ENCODE peak calls at places on chromosomes 12 and 14, in eight cellular contexts. O is cardiac muscle cell, L is astrocyte of the spinal cord, Q is left ventricle myocardium inferior, J is fibroblast of pulmonary artery, N is fibroblast of mammary gland, B is esophagus squamous epithelium, X is lower leg skin. A is an unnamed sample.

GRCh38 chr14:103628684-103629502 is at the start of gene KLC1:
- DNase-seq in O (peak; percentile 76), L (peak; percentile 57), Q (peak; percentile 89), J (peak; percentile 60), N (peak; percentile 50), B (no peak), X (peak; percentile 97), A (peak; percentile 95)

GRCh38 chr14:38175658-38176057 is 32.0 kb upstream of the SSTR1 start:
- DNase-seq in O (no peak), L (no peak), Q (no peak), J (no peak), N (no peak), B (no peak), X (no peak), A (no peak)

GRCh38 chr12:55142896-55143870 is 17.0 kb downstream of the OR9K2 start:
- DNase-seq in O (peak; percentile 57), L (peak; percentile 22), Q (no peak), J (peak; percentile 56), N (peak; percentile 48), B (no peak), X (no peak), A (peak; percentile 18)

GRCh38 chr14:54749727-54750126 is 152.9 kb downstream of the GCH1 start:
- DNase-seq in O (no peak), L (no peak), Q (no peak), J (no peak), N (no peak), B (no peak), X (no peak), A (no peak)

GRCh38 chr14:91295851-91296796 is 51.6 kb upstream of the GPR68 start:
- DNase-seq in O (no peak), L (no peak), Q (no peak), J (no peak), N (no peak), B (no peak), X (no peak), A (no peak)

GRCh38 chr14:54942913-54943312 is 40.3 kb upstream of the GCH1 start:
- DNase-seq in O (no peak), L (no peak), Q (no peak), J (no peak), N (no peak), B (no peak), X (no peak), A (no peak)

GRCh38 chr14:65794674-65795279 is 382.2 kb downstream of the FUT8 start:
- DNase-seq in O (no peak), L (no peak), Q (no peak), J (no peak), N (no peak), B (no peak), X (no peak), A (no peak)

GRCh38 chr12:130481392-130481879 is 143.7 kb downstream of the PIWIL1 start:
- DNase-seq in O (no peak), L (no peak), Q (no peak), J (no peak), N (no peak), B (no peak), X (no peak), A (peak; percentile 73)

GRCh38 chr12:47849261-47849660 is 29.6 kb upstream of the HDAC7 start:
- DNase-seq in O (no peak), L (no peak), Q (no peak), J (no peak), N (no peak), B (no peak), X (no peak), A (no peak)

GRCh38 chr12:31236998-31237637 is 88.8 kb downstream of the SINHCAF start:
- DNase-seq in O (no peak), L (no peak), Q (no peak), J (no peak), N (no peak), B (no peak), X (peak; percentile 59), A (no peak)

GRCh38 chr12:82182601-82183000 is 175.6 kb downstream of the CCDC59 start:
- DNase-seq in O (no peak), L (peak; percentile 32), Q (no peak), J (no peak), N (no peak), B (no peak), X (no peak), A (no peak)

GRCh38 chr12:76006028-76006916 is 25.3 kb downstream of the PHLDA1 start:
- DNase-seq in O (no peak), L (no peak), Q (no peak), J (no peak), N (no peak), B (no peak), X (no peak), A (no peak)

GRCh38 chr12:77720258-77720657 is 110.4 kb upstream of the NAV3 start:
- DNase-seq in O (no peak), L (no peak), Q (no peak), J (peak; percentile 9), N (peak; percentile 33), B (no peak), X (no peak), A (no peak)

GRCh38 chr12:131204416-131205311 is 251.0 kb downstream of the ADGRD1 start:
- DNase-seq in O (no peak), L (no peak), Q (no peak), J (no peak), N (no peak), B (no peak), X (peak; percentile 64), A (peak; percentile 11)

GRCh38 chr12:77679701-77680100 is 151.0 kb upstream of the NAV3 start:
- DNase-seq in O (no peak), L (no peak), Q (no peak), J (no peak), N (no peak), B (no peak), X (no peak), A (no peak)

GRCh38 chr14:99519931-99520421 is 38.8 kb downstream of the CCNK start:
- DNase-seq in O (no peak), L (no peak), Q (no peak), J (no peak), N (no peak), B (no peak), X (no peak), A (no peak)

GRCh38 chr12:97778111-97778510 is 315.5 kb downstream of the RMST start:
- DNase-seq in O (no peak), L (no peak), Q (no peak), J (no peak), N (no peak), B (no peak), X (no peak), A (no peak)

GRCh38 chr14:46574236-46574970 is 77.2 kb downstream of the RPL10L start:
- DNase-seq in O (peak; percentile 36), L (peak; percentile 44), Q (no peak), J (no peak), N (peak; percentile 1), B (no peak), X (no peak), A (no peak)

GRCh38 chr14:38125484-38125912 is 82.2 kb upstream of the SSTR1 start:
- DNase-seq in O (no peak), L (no peak), Q (no peak), J (no peak), N (no peak), B (no peak), X (no peak), A (no peak)

GRCh38 chr14:74346341-74346740 is 1.9 kb upstream of the VRTN start:
- DNase-seq in O (no peak), L (no peak), Q (no peak), J (no peak), N (no peak), B (no peak), X (no peak), A (no peak)

GRCh38 chr12:89504560-89505346 is 19.8 kb downstream of the GALNT4 start:
- DNase-seq in O (peak; percentile 65), L (no peak), Q (no peak), J (peak; percentile 50), N (peak; percentile 60), B (no peak), X (no peak), A (no peak)
- TF ChIP-seq CTCF in O (peak; percentile 14), L (no peak), Q (no peak), J (peak; percentile 13), N (no peak), B (no peak), X (no peak), A (no peak)

GRCh38 chr12:108234155-108234554 is 105.0 kb downstream of the CMKLR1 start:
- DNase-seq in O (peak; percentile 21), L (no peak), Q (no peak), J (peak; percentile 8), N (peak; percentile 10), B (no peak), X (no peak), A (no peak)
- TF ChIP-seq CTCF in O (peak; percentile 13), L (no peak), Q (peak; percentile 61), J (no peak), N (peak; percentile 11), B (peak; percentile 15), X (no peak), A (peak; percentile 38)

DNA sequence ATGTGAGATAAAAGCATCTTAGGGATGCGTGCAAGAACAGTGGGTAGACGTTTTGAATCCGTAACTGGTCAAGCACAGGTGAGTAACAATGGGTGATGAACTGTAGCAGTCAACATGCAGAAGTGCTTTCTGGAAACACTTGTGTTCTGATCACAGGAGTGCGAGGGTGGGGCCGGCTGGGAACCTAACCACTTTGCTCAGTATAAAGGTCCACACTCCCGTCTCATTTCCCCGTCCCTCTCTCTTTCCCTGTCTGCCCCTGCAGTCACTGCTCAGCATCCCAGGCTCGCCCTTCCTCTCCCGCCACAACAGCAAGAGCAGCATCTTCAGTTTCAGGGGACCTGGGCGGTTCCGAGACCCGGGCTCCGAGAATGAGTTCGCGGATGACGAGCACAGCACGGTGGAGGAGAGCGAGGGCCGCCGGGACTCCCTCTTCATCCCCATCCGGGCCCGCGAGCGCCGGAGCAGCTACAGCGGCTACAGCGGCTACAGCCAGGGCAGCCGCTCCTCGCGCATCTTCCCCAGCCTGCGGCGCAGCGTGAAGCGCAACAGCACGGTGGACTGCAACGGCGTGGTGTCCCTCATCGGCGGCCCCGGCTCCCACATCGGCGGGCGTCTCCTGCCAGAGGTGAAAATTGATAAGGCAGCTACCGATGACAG is 127.1 kb downstream of the FIGNL2 start:
- DNase-seq in O (peak; percentile 53), L (peak; percentile 13), Q (peak; percentile 19), J (peak; percentile 36), N (peak; percentile 29), B (no peak), X (no peak), A (peak; percentile 46)
- TF ChIP-seq CTCF in O (peak; percentile 33), L (peak; percentile 27), Q (peak; percentile 37), J (peak; percentile 37), N (no peak), B (no peak), X (no peak), A (no peak)

GRCh38 chr12:110760204-110760609 is 17.5 kb upstream of the PPP1CC start:
- DNase-seq in O (no peak), L (no peak), Q (no peak), J (no peak), N (no peak), B (no peak), X (no peak), A (no peak)

GRCh38 chr12:110750784-110751461 is 8.2 kb upstream of the PPP1CC start:
- DNase-seq in O (peak; percentile 39), L (peak; percentile 18), Q (no peak), J (no peak), N (peak; percentile 73), B (no peak), X (no peak), A (no peak)

GRCh38 chr12:110758922-110759321 is 16.2 kb upstream of the PPP1CC start:
- DNase-seq in O (no peak), L (no peak), Q (no peak), J (no peak), N (no peak), B (no peak), X (no peak), A (no peak)

GRCh38 chr12:110754101-110754793 is 11.6 kb upstream of the PPP1CC start:
- DNase-seq in O (peak; percentile 51), L (no peak), Q (peak; percentile 35), J (peak; percentile 36), N (peak; percentile 67), B (no peak), X (no peak), A (no peak)

GRCh38 chr12:110756611-110757010 is 13.9 kb upstream of the PPP1CC start:
- DNase-seq in O (no peak), L (no peak), Q (no peak), J (no peak), N (peak; percentile 26), B (no peak), X (no peak), A (no peak)
- TF ChIP-seq CTCF in O (no peak), L (no peak), Q (no peak), J (no peak), N (no peak), B (no peak), X (no peak), A (no peak)

A was measured in GM13976.